ENCODE peak calls at places on chromosomes 6 and 20, in four cellular contexts. D is putamen, P is RWPE1, S is NCI-H774. I is an unnamed sample.
A peak's percentile ranks its signal among the peaks of the same experiment; 100 is the strongest.

GRCh38 chr6:20916081-20916480 is 381.8 kb downstream of the CDKAL1 start:
- DNase-seq in D (no peak), P (no peak), S (no peak), I (peak; percentile 26)

GRCh38 chr20:6828794-6829423 is 61.4 kb downstream of the BMP2 start:
- DNase-seq in D (peak; percentile 55), P (peak; percentile 82), S (peak; percentile 46), I (peak; percentile 35)

GRCh38 chr6:23980965-23981364 is 145.1 kb upstream of the NRSN1 start:
- DNase-seq in D (peak; percentile 48), P (no peak), S (no peak), I (no peak)

GRCh38 chr20:62793757-62794006 is 2.6 kb upstream of the MRGBP start:
- DNase-seq in D (no peak), P (peak; percentile 71), S (no peak), I (no peak)

GRCh38 chr20:50346372-50347347 is 156.0 kb downstream of the CEBPB start:
- DNase-seq in D (peak; percentile 59), P (peak; percentile 55), S (peak; percentile 9), I (peak; percentile 51)

GRCh38 chr20:57985278-57985677 is 243.2 kb downstream of the ANKRD60 start:
- DNase-seq in D (no peak), P (no peak), S (no peak), I (no peak)

GRCh38 chr6:21100959-21101358 is 492.6 kb upstream of the SOX4 start:
- DNase-seq in D (no peak), P (no peak), S (no peak), I (no peak)

GRCh38 chr20:25238319-25239037 is 9.4 kb upstream of the PYGB start:
- DNase-seq in D (no peak), P (peak; percentile 20), S (no peak), I (no peak)

GRCh38 chr6:27076116-27076515 is 171.4 kb upstream of the PRSS16 start:
- DNase-seq in D (no peak), P (no peak), S (peak; percentile 20), I (no peak)

GRCh38 chr6:52524921-52525320 is 51.9 kb downstream of the TRAM2 start:
- DNase-seq in D (no peak), P (no peak), S (no peak), I (no peak)

GRCh38 chr6:3383525-3383924 is 73.3 kb downstream of the SLC22A23 start:
- DNase-seq in D (no peak), P (no peak), S (no peak), I (no peak)

GRCh38 chr6:1946583-1946982 is 298.8 kb downstream of the GMDS start:
- DNase-seq in D (no peak), P (no peak), S (no peak), I (no peak)

GRCh38 chr20:29299811-29300578 is 1957.5 kb upstream of the DEFB115 start:
- DNase-seq in D (no peak), P (no peak), S (no peak), I (no peak)

GRCh38 chr6:18269253-18269652 is 4.9 kb upstream of the DEK start:
- DNase-seq in D (no peak), P (no peak), S (no peak), I (no peak)

GRCh38 chr6:27901801-27902200 is 10.4 kb downstream of the OR2B2 start:
- DNase-seq in D (no peak), P (no peak), S (no peak), I (no peak)

GRCh38 chr6:135451617-135452190 is 45.8 kb downstream of the AHI1 start:
- DNase-seq in D (peak; percentile 13), P (peak; percentile 5), S (peak; percentile 48), I (no peak)

GRCh38 chr6:108565893-108566292 is 5.2 kb downstream of the FOXO3 start:
- DNase-seq in D (peak; percentile 46), P (no peak), S (no peak), I (no peak)

GRCh38 chr6:170205534-170206316 is 85.2 kb downstream of the DLL1 start:
- DNase-seq in D (no peak), P (no peak), S (no peak), I (no peak)

GRCh38 chr6:100453701-100454521 is 10.8 kb downstream of the SIM1 start:
- DNase-seq in D (no peak), P (no peak), S (peak; percentile 83), I (no peak)